ENCODE peak calls at places on chromosomes 13 and 19, in six cellular contexts. T is Peyer's patch, N is adrenal gland, H is GM23338, A is heart right ventricle, F is IMR-90. S is an unnamed sample. For H3K4me1, the result is how much of the 10 kb centered on the place peaks cover.

GRCh38 chr19:7953060-7953459 is 9.6 kb upstream of the TIMM44 start:
- DNase-seq in T (no peak), N (peak), H (no peak), A (no peak), F (peak), S (no peak)

GRCh38 chr13:113820813-113821651 is 42.8 kb downstream of the GAS6 start:
- DNase-seq in T (peak), N (peak), H (no peak), A (peak), F (peak), S (no peak)

GRCh38 chr13:27270594-27271520 is at the start of gene RASL11A:
- DNase-seq in T (peak), N (peak), H (peak), A (peak), F (peak), S (peak)

GRCh38 chr13:98761126-98761978 is 8.9 kb upstream of the SLC15A1 start:
- DNase-seq in T (no peak), N (peak), H (no peak), A (no peak), F (peak), S (no peak)

GRCh38 chr19:16462757-16463250 is 9.0 kb downstream of the EPS15L1 start:
- DNase-seq in T (no peak), N (peak), H (no peak), A (no peak), F (peak), S (no peak)

GRCh38 chr13:48942131-48942530 is 33.6 kb upstream of the FNDC3A start:
- DNase-seq in T (no peak), N (no peak), H (no peak), A (no peak), F (peak), S (no peak)

GRCh38 chr13:112790735-112791641 is 101.2 kb downstream of the ATP11A start:
- DNase-seq in T (no peak), N (no peak), H (no peak), A (no peak), F (peak), S (no peak)

GRCh38 chr13:60162096-60162495 is 1.6 kb downstream of the DIAPH3 start:
- DNase-seq in T (no peak), N (no peak), H (no peak), A (no peak), F (peak), S (no peak)

GRCh38 chr13:45598597-45598996 is 16.9 kb downstream of the ERICH6B start:
- DNase-seq in T (no peak), N (no peak), H (no peak), A (no peak), F (no peak), S (no peak)

GRCh38 chr13:36323951-36324566 is 22.1 kb downstream of the SPART start:
- DNase-seq in T (no peak), N (no peak), H (no peak), A (no peak), F (peak), S (no peak)

GRCh38 chr13:35472308-35473008 is 4.0 kb downstream of the MAB21L1 start:
- DNase-seq in T (no peak), N (no peak), H (peak), A (no peak), F (no peak), S (no peak)

GRCh38 chr13:113620036-113620435 is 35.5 kb downstream of the TFDP1 start:
- DNase-seq in T (no peak), N (no peak), H (no peak), A (no peak), F (no peak), S (no peak)

GRCh38 chr19:35755550-35756371 is 1.1 kb downstream of the HSPB6 start:
- DNase-seq in T (peak), N (peak), H (peak), A (peak), F (peak), S (peak)

GRCh38 chr19:41521860-41522555 is 54.0 kb upstream of the CEACAM21 start:
- DNase-seq in T (no peak), N (no peak), H (peak), A (peak), F (no peak), S (peak)

GRCh38 chr13:80047406-80047805 is 293.5 kb downstream of the SPRY2 start:
- DNase-seq in T (no peak), N (no peak), H (no peak), A (no peak), F (peak), S (no peak)

GRCh38 chr19:41861098-41861768 is 1.2 kb downstream of the RPS19 start:
- DNase-seq in T (no peak), N (no peak), H (no peak), A (no peak), F (no peak), S (no peak)

GRCh38 chr13:101875091-101875490 is 422.6 kb downstream of the ITGBL1 start:
- DNase-seq in T (no peak), N (no peak), H (no peak), A (no peak), F (no peak), S (no peak)

GRCh38 chr13:43537124-43537523 is 249.6 kb downstream of the ENOX1 start:
- DNase-seq in T (no peak), N (no peak), H (no peak), A (no peak), F (peak), S (no peak)

GRCh38 chr13:102322211-102322610 is 79.6 kb downstream of the FGF14 start:
- DNase-seq in T (no peak), N (no peak), H (no peak), A (no peak), F (no peak), S (no peak)

GRCh38 chr13:44231786-44232516 is 141.7 kb upstream of the SERP2 start:
- DNase-seq in T (peak), N (peak), H (peak), A (peak), F (peak), S (no peak)

GRCh38 chr13:47675871-47676270 is 325.2 kb downstream of the SUCLA2 start:
- DNase-seq in T (no peak), N (no peak), H (no peak), A (no peak), F (no peak), S (no peak)

GRCh38 chr19:36963262-36963661 is 47.1 kb downstream of the ZNF568 start:
- DNase-seq in T (no peak), N (no peak), H (no peak), A (no peak), F (no peak), S (no peak)

GRCh38 chr19:55333870-55334269 is 5.8 kb upstream of the KMT5C start:
- DNase-seq in T (no peak), N (no peak), H (no peak), A (no peak), F (no peak), S (no peak)

GRCh38 chr19:35346193-35347052 is 1.3 kb upstream of the FFAR1 start:
- DNase-seq in T (peak), N (no peak), H (no peak), A (no peak), F (no peak), S (peak)

GRCh38 chr13:21297914-21298831 is 121.7 kb downstream of the MRPL57 start:
- DNase-seq in T (peak), N (peak), H (peak), A (peak), F (peak), S (peak)

GRCh38 chr13:77176350-77176749 is 149.4 kb upstream of the FBXL3 start:
- DNase-seq in T (no peak), N (no peak), H (no peak), A (no peak), F (peak), S (no peak)

GRCh38 chr13:98842074-98842473 is 89.6 kb upstream of the SLC15A1 start:
- DNase-seq in T (no peak), N (no peak), H (no peak), A (no peak), F (no peak), S (no peak)

GRCh38 chr19:16014923-16015804 is 61.1 kb upstream of the TPM4 start:
- DNase-seq in T (no peak), N (no peak), H (no peak), A (no peak), F (no peak), S (no peak)

GRCh38 chr13:78978381-78978998 is 319.5 kb upstream of the OBI1 start:
- DNase-seq in T (peak), N (peak), H (peak), A (no peak), F (peak), S (peak)

GRCh38 chr19:39339636-39340035 is 2.6 kb upstream of the SAMD4B start:
- DNase-seq in T (no peak), N (no peak), H (no peak), A (no peak), F (no peak), S (no peak)

GRCh38 chr19:3774621-3775373 is 2.8 kb upstream of the RAX2 start:
- DNase-seq in T (no peak), N (no peak), H (no peak), A (no peak), F (no peak), S (no peak)

GRCh38 chr19:3775374-3775711 is 3.3 kb upstream of the RAX2 start:
- DNase-seq in T (no peak), N (no peak), H (no peak), A (no peak), F (no peak), S (no peak)

GRCh38 chr19:3771906-3772450 is at the start of gene RAX2:
- DNase-seq in T (no peak), N (no peak), H (no peak), A (no peak), F (no peak), S (no peak)

GRCh38 chr19:3775831-3776230 is 3.8 kb upstream of the RAX2 start:
- DNase-seq in T (no peak), N (no peak), H (no peak), A (no peak), F (no peak), S (no peak)

DNA sequence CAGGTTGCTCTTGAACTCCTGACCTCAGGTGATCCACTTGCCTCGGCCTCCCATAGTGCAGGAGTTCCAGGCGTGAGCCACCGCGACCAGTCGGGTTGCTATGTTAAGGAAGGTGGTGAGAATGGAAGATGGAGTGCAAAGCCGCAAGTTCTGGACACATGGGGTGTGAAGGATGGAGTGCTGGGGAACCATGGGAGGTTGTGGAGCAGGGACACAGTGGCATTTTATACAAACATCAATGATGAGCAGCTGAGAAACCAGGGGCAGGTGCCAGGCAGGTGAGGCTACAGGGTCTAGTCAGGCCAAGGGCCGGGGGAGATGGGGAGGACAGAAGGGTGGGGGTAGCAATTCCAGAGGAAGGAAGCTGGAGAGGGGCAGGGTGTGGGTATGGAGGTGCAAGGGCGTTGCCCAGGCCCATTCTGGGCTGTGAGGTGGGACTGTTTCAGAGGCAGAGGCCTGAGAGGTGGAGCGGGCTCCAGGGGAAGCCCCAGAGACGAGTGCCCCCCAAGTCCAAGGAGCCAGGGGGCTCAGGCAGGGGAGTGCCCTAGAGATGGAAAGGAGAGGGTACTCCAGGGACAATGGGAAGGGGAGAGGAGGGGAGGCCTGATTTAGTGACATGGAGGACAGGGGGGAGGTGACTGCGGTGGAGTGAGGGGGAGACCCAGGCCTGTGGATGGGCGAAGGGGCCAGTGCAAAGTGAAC is 1.9 kb upstream of the RAX2 start:
- DNase-seq in T (no peak), N (no peak), H (no peak), A (no peak), F (no peak), S (no peak)
- H3K4me1 ChIP-seq in T (under half), N (under half), H (under half), A (under half), F (under half), S (under half)

GRCh38 chr19:14381689-14382474 is 638 bp downstream of the ADGRE5 start:
- DNase-seq in T (peak), N (peak), H (no peak), A (peak), F (peak), S (peak)

GRCh38 chr19:14383898-14384669 is 2.8 kb downstream of the ADGRE5 start:
- DNase-seq in T (peak), N (peak), H (no peak), A (no peak), F (peak), S (peak)

GRCh38 chr19:14378890-14379289 is 2.4 kb upstream of the ADGRE5 start:
- DNase-seq in T (no peak), N (no peak), H (no peak), A (no peak), F (no peak), S (no peak)

GRCh38 chr19:14385492-14385891 is 4.2 kb downstream of the ADGRE5 start:
- DNase-seq in T (no peak), N (no peak), H (no peak), A (no peak), F (no peak), S (peak)

DNA sequence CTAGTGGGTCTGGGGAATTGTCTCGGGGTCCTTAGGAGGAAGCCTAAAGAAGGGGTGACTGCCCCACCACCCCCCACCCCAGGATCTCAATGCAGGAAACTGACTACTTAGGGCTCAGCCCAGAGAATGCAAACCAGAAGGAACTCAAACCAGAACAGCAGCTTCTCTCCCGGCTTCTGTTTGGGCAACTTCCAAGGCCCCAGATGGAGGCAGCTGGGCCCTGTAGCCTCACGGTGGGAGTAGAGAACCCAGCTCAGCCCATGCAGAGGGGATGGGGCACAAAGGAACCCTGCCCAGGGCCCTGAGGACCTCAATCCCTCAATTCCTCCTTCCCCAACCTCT is 2.3 kb downstream of the ADGRE5 start:
- DNase-seq in T (no peak), N (no peak), H (no peak), A (peak), F (peak), S (peak)
- H3K4me3 ChIP-seq in T (peak), N (peak), H (no peak), A (peak), F (no peak), S (peak)

DNA sequence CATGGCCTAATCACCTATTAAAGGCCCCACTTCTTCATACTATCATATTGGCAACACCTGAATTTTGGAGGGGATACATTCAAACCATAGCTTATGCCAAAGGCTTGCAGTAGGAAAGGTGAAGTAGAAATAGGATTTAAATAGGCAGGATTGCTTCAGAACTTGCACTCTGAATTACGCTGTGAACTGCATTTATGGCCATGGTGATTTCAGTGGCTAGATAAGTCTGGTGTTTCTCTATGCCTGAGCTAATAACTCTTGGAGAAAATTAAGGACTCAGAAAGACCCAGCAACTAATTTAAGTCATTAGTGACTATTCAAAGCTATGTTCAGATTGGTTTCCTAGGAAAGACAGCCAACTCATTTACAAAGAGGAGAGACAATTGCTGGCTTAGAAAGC is 59.8 kb downstream of the KL start:
- DNase-seq in T (no peak), N (no peak), H (no peak), A (no peak), F (no peak), S (no peak)
- H3K27ac ChIP-seq in T (peak), N (no peak), H (no peak), A (no peak), F (no peak), S (no peak)

GRCh38 chr19:43466793-43467192 is 1.4 kb upstream of the LYPD3 start:
- DNase-seq in T (no peak), N (no peak), H (no peak), A (no peak), F (no peak), S (no peak)
- H3K4me1 ChIP-seq in T (under half), N (under half), H (under half), A (under half), F (under half), S (half or more)

DNA sequence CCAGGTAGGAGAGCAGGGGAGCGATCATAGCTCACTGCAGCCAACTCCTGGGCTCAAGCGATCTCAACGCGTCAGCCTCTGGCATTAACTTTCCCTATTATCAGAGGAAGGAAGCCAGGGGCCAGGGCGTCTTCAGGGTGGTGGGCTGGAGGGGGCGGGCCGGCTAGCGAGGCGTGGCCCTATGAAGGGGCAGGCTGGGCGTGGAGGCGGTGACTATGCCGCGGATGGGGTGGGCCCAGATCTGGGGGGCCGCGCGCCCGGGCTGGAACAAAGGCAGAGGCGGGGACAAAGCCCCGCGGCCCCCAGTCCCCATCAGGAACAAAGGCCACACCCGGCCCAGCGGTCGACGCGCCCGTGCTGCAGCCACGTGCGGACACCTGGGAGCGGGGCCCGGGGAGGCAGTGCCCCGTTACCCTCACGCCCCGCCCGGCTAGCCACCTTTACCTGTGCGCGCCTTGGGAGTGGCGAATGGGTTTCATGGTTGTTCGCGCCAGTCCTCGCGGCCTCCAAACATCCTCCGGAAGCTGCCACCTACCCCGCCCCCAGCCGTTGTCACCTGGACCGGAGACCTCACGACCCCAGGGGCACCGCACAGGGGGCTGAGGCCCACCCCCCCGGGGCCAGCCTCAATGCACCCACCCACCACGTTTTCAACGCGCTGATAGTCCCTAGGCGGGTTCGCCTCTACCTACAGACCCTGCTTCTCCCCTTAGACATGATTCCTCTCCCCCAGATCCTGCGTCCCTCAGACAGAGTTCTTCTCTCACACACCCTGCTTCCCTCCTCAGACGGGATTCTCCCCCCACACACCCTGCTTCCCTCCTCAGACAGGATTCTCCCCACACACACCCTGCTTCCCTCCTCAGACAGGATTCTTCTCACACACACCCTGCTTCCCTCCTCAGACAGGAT is 5.4 kb upstream of the TRIM28 start:
- DNase-seq in T (no peak), N (no peak), H (peak), A (peak), F (no peak), S (no peak)
- H3K4me3 ChIP-seq in T (peak), N (peak), H (peak), A (peak), F (peak), S (peak)

GRCh38 chr19:3403489-3404323 is 37.3 kb downstream of the NFIC start:
- DNase-seq in T (peak), N (peak), H (peak), A (peak), F (peak), S (no peak)

GRCh38 chr19:3404324-3405260 is 38.2 kb downstream of the NFIC start:
- DNase-seq in T (no peak), N (peak), H (peak), A (peak), F (peak), S (no peak)

GRCh38 chr19:3402631-3403443 is 36.5 kb downstream of the NFIC start:
- DNase-seq in T (no peak), N (no peak), H (no peak), A (no peak), F (no peak), S (no peak)

GRCh38 chr19:3406571-3407111 is 40.3 kb downstream of the NFIC start:
- DNase-seq in T (no peak), N (no peak), H (no peak), A (no peak), F (no peak), S (no peak)

DNA sequence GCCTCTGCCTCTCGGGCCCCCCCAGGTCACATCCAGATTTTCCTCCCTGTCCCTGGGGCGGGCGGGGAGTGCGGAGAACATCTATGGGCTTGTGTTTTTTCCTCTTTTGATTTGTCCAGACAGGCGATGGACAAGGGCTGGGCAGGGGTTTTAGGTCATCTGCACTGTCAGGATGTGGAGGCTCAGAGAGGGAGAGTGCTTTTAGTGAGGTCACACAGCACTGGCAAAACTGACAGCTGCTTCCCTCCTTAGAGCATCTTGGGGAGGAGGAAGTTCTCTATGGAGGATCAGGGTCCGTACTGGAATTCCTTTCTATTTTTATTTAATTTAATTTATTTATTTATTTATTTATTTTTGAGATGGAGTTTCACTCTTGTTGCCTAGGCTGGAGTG is 38.9 kb downstream of the NFIC start:
- DNase-seq in T (no peak), N (no peak), H (no peak), A (no peak), F (no peak), S (no peak)
- H3K27ac ChIP-seq in T (peak), N (peak), H (no peak), A (peak), F (peak), S (no peak)

DNA sequence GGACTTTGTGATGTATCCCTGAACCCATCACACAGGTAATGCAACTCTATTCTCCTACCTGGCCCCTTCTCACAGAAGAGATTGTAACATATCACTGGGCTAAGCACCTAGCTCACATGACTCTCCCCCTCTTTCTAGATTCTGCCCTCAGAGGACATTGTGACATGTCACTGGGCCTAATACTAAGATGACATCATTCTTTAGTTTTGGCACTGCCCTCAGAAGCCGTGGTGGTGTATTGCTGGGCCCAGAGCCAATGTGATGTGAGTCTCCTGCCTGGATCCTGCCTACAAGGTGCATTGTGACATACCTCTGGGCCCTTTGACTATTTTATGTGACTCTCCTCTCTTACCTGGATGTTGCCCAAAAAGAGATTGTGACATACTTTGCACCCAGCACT is 21.4 kb upstream of the ZNF730 start:
- DNase-seq in T (no peak), N (no peak), H (no peak), A (no peak), F (no peak), S (no peak)
- H3K4me1 ChIP-seq in T (under half), N (under half), H (under half), A (under half), F (under half), S (under half)